ENCODE peak calls at places on chromosomes 3 and 15, in five cellular contexts. S, J, G, N and V are unnamed samples.
A peak's percentile ranks its signal among the peaks of the same experiment; 100 is the strongest.

GRCh38 chr15:49809894-49810594 is 189.2 kb downstream of the DTWD1 start:
- DNase-seq in S (no peak), J (no peak), G (no peak), N (no peak), V (no peak)

GRCh38 chr15:52243697-52244555 is 51.7 kb downstream of the MYO5C start:
- DNase-seq in S (no peak), J (no peak), G (no peak), N (no peak), V (no peak)

GRCh38 chr15:41777421-41777973 is 3.2 kb downstream of the MAPKBP1 start:
- DNase-seq in S (no peak), J (no peak), G (no peak), N (no peak), V (peak; percentile 60)

GRCh38 chr3:164306042-164306441 is 772.3 kb downstream of the SI start:
- DNase-seq in S (no peak), J (no peak), G (no peak), N (no peak), V (no peak)

GRCh38 chr3:8793242-8793641 is 23.8 kb upstream of the OXTR start:
- DNase-seq in S (no peak), J (no peak), G (peak; percentile 86), N (no peak), V (peak; percentile 88)

GRCh38 chr3:56796202-56796601 is 5.5 kb downstream of the ARHGEF3 start:
- DNase-seq in S (no peak), J (no peak), G (peak; percentile 25), N (peak; percentile 6), V (no peak)

GRCh38 chr3:63979093-63979492 is 44.2 kb downstream of the PSMD6 start:
- DNase-seq in S (no peak), J (no peak), G (peak; percentile 57), N (no peak), V (peak; percentile 71)

GRCh38 chr3:120438971-120439370 is 11.8 kb downstream of the FSTL1 start:
- DNase-seq in S (no peak), J (no peak), G (no peak), N (peak; percentile 82), V (peak; percentile 90)

GRCh38 chr3:23183731-23184130 is 19.4 kb upstream of the UBE2E2 start:
- DNase-seq in S (peak; percentile 56), J (no peak), G (peak; percentile 53), N (no peak), V (peak; percentile 65)

GRCh38 chr3:14869877-14870563 is 51.3 kb downstream of the FGD5 start:
- DNase-seq in S (no peak), J (no peak), G (no peak), N (peak; percentile 79), V (no peak)